ENCODE peak calls at places on chromosomes 13 and 19, in five cellular contexts. One of them, this sample, is unnamed.

GRCh38 chr13:113508531-113509254 is 18.2 kb upstream of the DCUN1D2 start:
- DNase-seq in fibroblast of lung: no peak
- DNase-seq in uterus: no peak
- DNase-seq in A549: no peak
- DNase-seq in neural crest cell: no peak
- DNase-seq in this sample: no peak

GRCh38 chr19:13035820-13036365 is 40.6 kb downstream of the NFIX start:
- DNase-seq in A549: no peak
- DNase-seq in neural crest cell: no peak
- DNase-seq in uterus: no peak
- DNase-seq in fibroblast of lung: no peak
- DNase-seq in this sample: no peak

GRCh38 chr13:52345048-52345447 is 60.9 kb downstream of the THSD1 start:
- DNase-seq in A549: no peak
- DNase-seq in neural crest cell: no peak
- DNase-seq in fibroblast of lung: peak
- DNase-seq in uterus: no peak
- DNase-seq in this sample: no peak

GRCh38 chr19:32662186-32662585 is 12.8 kb downstream of the ANKRD27 start:
- DNase-seq in neural crest cell: no peak
- DNase-seq in uterus: no peak
- DNase-seq in A549: no peak
- DNase-seq in fibroblast of lung: peak
- DNase-seq in this sample: no peak

GRCh38 chr13:86298741-86299140 is 499.5 kb upstream of the SLITRK6 start:
- DNase-seq in A549: no peak
- DNase-seq in uterus: no peak
- DNase-seq in neural crest cell: no peak
- DNase-seq in fibroblast of lung: no peak
- DNase-seq in this sample: no peak

GRCh38 chr19:57648336-57649003 is 15.5 kb downstream of the ZNF211 start:
- DNase-seq in fibroblast of lung: no peak
- DNase-seq in A549: no peak
- DNase-seq in neural crest cell: no peak
- DNase-seq in uterus: no peak
- DNase-seq in this sample: no peak

GRCh38 chr13:48975101-48975925 is at the start of gene FNDC3A:
- DNase-seq in uterus: peak
- DNase-seq in fibroblast of lung: peak
- DNase-seq in A549: peak
- DNase-seq in neural crest cell: peak
- DNase-seq in this sample: peak

GRCh38 chr13:57846600-57847173 is 215.1 kb downstream of the PCDH17 start:
- DNase-seq in uterus: no peak
- DNase-seq in neural crest cell: no peak
- DNase-seq in A549: no peak
- DNase-seq in fibroblast of lung: no peak
- DNase-seq in this sample: no peak

GRCh38 chr13:51666839-51667238 is 82.6 kb downstream of the WDFY2 start:
- DNase-seq in fibroblast of lung: no peak
- DNase-seq in A549: no peak
- DNase-seq in neural crest cell: no peak
- DNase-seq in uterus: no peak
- DNase-seq in this sample: no peak

DNA sequence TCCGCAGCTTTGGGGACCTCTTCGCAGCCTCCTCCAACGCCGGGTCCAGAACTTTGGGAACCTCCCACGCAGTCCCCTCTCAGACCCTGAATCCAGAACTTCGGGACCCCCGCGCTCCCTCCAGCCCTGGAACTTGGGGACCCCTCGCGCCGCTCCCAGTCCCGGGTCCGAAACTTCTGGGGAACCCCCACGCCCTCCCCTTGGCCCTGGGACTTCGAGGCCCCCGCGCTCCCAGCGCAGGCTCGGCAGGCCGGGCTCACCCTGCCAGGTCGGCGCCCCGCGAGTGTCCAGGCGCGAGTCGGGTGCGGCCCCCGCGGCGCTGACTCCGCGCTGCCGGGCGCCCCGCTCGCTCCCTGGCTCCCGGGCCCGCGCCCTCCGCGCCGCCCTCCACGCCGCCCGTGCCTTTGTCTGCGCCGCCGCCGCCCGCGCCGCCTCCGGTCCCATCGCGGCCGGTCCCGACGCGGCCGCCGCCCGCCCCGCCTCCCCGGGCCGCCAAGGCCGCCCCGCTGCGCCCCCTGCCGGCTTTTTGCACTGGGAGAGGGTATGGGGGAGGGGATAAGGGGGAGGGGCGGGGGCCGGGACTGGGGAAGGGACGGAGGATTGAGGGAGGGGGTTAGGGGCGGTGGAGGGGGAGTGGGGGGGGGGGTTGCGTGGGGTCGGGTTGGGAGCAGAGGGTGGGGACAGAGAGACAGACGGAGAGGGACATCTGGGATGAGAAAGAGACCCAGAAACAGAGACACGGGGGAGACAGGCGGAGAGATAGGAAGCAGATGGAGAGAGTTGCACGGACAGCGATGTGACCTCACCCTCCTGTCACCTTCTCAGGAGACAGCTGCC is at the start of gene HOMER3:
- DNase-seq in A549: peak
- DNase-seq in fibroblast of lung: peak
- DNase-seq in neural crest cell: peak
- DNase-seq in uterus: peak
- DNase-seq in this sample: peak
- TF ChIP-seq CTCF in A549: peak
- TF ChIP-seq CTCF in fibroblast of lung: no peak
- TF ChIP-seq CTCF in neural crest cell: peak
- TF ChIP-seq CTCF in uterus: peak
- TF ChIP-seq CTCF in this sample: peak

DNA sequence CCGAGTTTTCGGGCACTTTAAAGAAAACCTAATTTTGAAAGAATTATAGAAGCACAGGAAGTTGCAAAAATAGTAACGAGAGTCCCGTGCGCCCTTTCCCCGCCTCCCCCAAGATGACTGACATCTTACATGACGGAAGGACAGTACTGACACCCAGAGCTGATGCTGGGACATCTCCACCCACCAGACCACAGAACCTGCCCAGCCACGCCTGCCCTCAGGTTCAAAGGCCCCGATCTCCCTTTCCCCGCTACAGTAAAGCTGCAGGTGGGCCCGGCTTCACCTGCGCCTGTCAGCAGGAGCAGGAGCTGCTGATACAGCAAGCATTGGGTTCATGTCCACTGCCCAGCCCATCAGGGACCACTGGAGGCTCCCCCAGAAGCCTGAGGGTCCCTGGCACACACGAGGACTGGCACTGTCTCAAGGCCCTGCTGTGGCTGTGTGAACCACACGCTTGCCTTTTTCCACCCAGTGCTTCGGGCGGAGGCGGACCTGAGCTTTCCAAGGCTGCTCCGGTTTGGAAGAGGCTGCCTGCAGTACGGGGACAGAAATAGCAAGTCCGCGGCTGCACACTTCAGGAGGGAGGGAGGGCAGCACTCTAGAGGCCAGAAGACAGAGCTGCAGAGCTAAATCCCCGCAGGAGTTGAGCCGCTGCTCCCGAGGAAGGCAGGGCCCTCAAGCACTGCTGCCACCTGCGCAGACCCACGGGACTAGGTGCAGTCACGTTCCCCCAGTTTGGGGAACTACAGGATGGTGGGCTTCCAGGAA is 8.7 kb downstream of the MAP2K2 start:
- DNase-seq in fibroblast of lung: no peak
- DNase-seq in uterus: no peak
- DNase-seq in A549: no peak
- DNase-seq in neural crest cell: no peak
- DNase-seq in this sample: peak
- TF ChIP-seq CTCF in fibroblast of lung: no peak
- TF ChIP-seq CTCF in uterus: no peak
- TF ChIP-seq CTCF in A549: no peak
- TF ChIP-seq CTCF in neural crest cell: no peak
- TF ChIP-seq CTCF in this sample: no peak

GRCh38 chr13:67042556-67042955 is 187.6 kb downstream of the PCDH9 start:
- DNase-seq in uterus: no peak
- DNase-seq in neural crest cell: no peak
- DNase-seq in fibroblast of lung: no peak
- DNase-seq in A549: no peak
- DNase-seq in this sample: no peak
- TF ChIP-seq CTCF in uterus: no peak
- TF ChIP-seq CTCF in neural crest cell: no peak
- TF ChIP-seq CTCF in fibroblast of lung: no peak
- TF ChIP-seq CTCF in A549: no peak
- TF ChIP-seq CTCF in this sample: no peak

GRCh38 chr13:41304551-41304950 is 6.5 kb upstream of the NAA16 start:
- DNase-seq in fibroblast of lung: no peak
- DNase-seq in uterus: no peak
- DNase-seq in A549: no peak
- DNase-seq in neural crest cell: no peak
- DNase-seq in this sample: no peak

GRCh38 chr13:41302743-41303142 is 8.3 kb upstream of the NAA16 start:
- DNase-seq in uterus: no peak
- DNase-seq in fibroblast of lung: no peak
- DNase-seq in neural crest cell: no peak
- DNase-seq in A549: no peak
- DNase-seq in this sample: no peak

GRCh38 chr13:41310963-41311606 is at the start of gene NAA16:
- DNase-seq in uterus: peak
- DNase-seq in A549: peak
- DNase-seq in neural crest cell: peak
- DNase-seq in fibroblast of lung: peak
- DNase-seq in this sample: peak

GRCh38 chr13:41308241-41308640 is 2.8 kb upstream of the NAA16 start:
- DNase-seq in fibroblast of lung: no peak
- DNase-seq in A549: no peak
- DNase-seq in neural crest cell: no peak
- DNase-seq in uterus: no peak
- DNase-seq in this sample: no peak

GRCh38 chr13:41306271-41307150 is 4.6 kb upstream of the NAA16 start:
- DNase-seq in neural crest cell: no peak
- DNase-seq in uterus: no peak
- DNase-seq in A549: no peak
- DNase-seq in fibroblast of lung: no peak
- DNase-seq in this sample: no peak
- TF ChIP-seq CTCF in neural crest cell: no peak
- TF ChIP-seq CTCF in uterus: no peak
- TF ChIP-seq CTCF in A549: no peak
- TF ChIP-seq CTCF in fibroblast of lung: no peak
- TF ChIP-seq CTCF in this sample: no peak

GRCh38 chr19:10655457-10656312 is 1.5 kb downstream of the ILF3 start:
- DNase-seq in A549: no peak
- DNase-seq in neural crest cell: no peak
- DNase-seq in uterus: no peak
- DNase-seq in fibroblast of lung: no peak
- DNase-seq in this sample: no peak
- TF ChIP-seq CTCF in A549: no peak
- TF ChIP-seq CTCF in neural crest cell: no peak
- TF ChIP-seq CTCF in uterus: no peak
- TF ChIP-seq CTCF in fibroblast of lung: no peak
- TF ChIP-seq CTCF in this sample: no peak

DNA sequence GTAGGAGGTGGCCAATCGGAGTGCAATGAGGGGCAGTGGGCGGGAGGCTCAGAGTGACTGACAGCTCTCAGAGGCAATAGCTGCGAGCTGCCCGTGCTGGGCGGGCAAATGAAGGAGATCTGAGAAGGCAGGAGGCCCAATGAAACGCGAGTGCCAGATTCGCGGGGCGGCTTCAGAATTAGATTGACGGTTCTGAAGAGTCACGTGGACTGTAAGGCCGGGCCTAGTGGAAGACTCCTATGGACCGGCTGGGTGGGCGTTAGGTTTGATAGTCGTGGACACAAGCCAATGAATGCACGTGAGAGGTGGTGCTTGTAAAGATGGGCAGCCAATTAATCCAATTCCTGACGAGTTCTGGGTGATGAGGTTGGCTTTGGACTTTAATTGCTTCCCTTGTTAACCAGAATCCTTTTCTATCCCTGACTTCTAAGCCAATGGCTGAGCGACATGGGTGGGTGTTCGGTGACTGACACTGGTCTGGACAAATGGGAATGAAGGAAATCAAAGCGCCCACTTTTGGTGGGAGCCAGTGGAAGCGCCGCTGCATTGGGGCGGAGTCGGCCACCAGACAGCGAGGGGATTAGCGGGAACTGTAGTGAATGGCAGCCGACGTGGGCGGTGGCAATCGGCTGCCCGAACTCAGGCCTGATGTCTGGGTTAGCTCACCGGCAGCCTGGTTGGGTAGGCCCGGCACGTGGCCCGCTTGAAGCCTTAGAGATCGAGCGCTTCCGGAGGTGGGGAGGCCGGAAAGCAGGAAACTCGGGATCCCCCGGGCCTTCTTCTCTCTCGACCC is 524 bp upstream of the KHSRP start:
- DNase-seq in uterus: peak
- DNase-seq in neural crest cell: peak
- DNase-seq in A549: peak
- DNase-seq in fibroblast of lung: peak
- DNase-seq in this sample: peak
- TF ChIP-seq CTCF in uterus: peak
- TF ChIP-seq CTCF in neural crest cell: no peak
- TF ChIP-seq CTCF in A549: no peak
- TF ChIP-seq CTCF in fibroblast of lung: no peak
- TF ChIP-seq CTCF in this sample: no peak

DNA sequence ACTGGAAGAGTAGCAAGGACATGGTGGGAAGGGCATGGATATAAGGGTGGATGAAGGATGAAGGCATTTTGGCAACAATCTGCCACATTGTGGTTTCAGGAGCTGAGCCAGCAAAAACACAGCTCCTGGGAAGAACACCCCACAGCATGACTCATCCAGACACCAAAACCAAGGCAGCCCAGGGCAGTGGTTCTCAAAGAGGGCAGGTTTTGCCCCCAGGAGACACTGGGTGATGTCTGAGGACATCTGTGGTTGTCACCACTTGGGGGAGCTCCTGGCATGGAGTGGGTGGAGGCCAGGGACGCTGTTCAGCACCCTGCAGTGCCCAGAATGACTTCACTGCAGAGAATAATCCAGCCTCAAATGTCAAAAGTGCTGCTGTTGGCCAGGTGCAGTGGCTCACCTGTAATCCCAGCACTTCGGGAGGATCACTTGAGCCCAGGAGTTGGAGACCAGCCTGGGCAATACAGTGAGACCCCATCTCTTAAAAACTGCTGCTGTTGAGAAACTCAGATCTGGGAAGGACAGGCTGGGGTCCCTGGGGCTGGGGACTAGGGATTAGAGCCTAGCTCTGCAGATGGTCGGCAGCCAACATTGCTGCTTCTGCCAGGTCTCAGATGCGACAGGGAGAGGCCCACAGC is 16.1 kb downstream of the ZFR2 start:
- DNase-seq in uterus: no peak
- DNase-seq in fibroblast of lung: peak
- DNase-seq in neural crest cell: no peak
- DNase-seq in A549: peak
- DNase-seq in this sample: no peak
- TF ChIP-seq CTCF in uterus: no peak
- TF ChIP-seq CTCF in fibroblast of lung: peak
- TF ChIP-seq CTCF in neural crest cell: peak
- TF ChIP-seq CTCF in A549: no peak
- TF ChIP-seq CTCF in this sample: peak